ENCODE peak calls at places on chromosomes 1 and 21, in nine cellular contexts. J, U, B, O, H, S, C, T and I are unnamed samples.
A peak's percentile ranks its signal among the peaks of the same experiment; 100 is the strongest.

GRCh38 chr1:31416101-31416736 is 3.2 kb downstream of the SERINC2 start:
- DNase-seq in J (no peak), U (peak; percentile 84), B (no peak), O (no peak), H (no peak), S (no peak), C (no peak), T (peak; percentile 87), I (no peak)

GRCh38 chr21:40208960-40209359 is 341.7 kb downstream of the PCP4 start:
- DNase-seq in J (no peak), U (no peak), B (no peak), O (no peak), H (no peak), S (no peak), C (peak; percentile 71), T (no peak), I (no peak)

GRCh38 chr1:213060836-213061235 is 9.8 kb downstream of the RPS6KC1 start:
- DNase-seq in J (no peak), U (no peak), B (no peak), O (no peak), H (no peak), S (no peak), C (no peak), T (no peak), I (no peak)

GRCh38 chr1:231629132-231629531 is 2.5 kb downstream of the DISC1 start:
- DNase-seq in J (no peak), U (no peak), B (peak; percentile 55), O (no peak), H (no peak), S (no peak), C (no peak), T (no peak), I (no peak)

GRCh38 chr1:201639391-201639790 is 100.5 kb downstream of the NAV1 start:
- DNase-seq in J (no peak), U (no peak), B (no peak), O (no peak), H (no peak), S (no peak), C (no peak), T (no peak), I (no peak)

GRCh38 chr1:6080469-6080868 is 34.8 kb downstream of the KCNAB2 start:
- DNase-seq in J (no peak), U (no peak), B (peak; percentile 11), O (peak; percentile 19), H (no peak), S (peak; percentile 72), C (no peak), T (no peak), I (no peak)

GRCh38 chr1:87144546-87144945 is 184.1 kb upstream of the LMO4 start:
- DNase-seq in J (no peak), U (no peak), B (no peak), O (no peak), H (no peak), S (no peak), C (no peak), T (no peak), I (no peak)

GRCh38 chr1:170967042-170967910 is 31.9 kb downstream of the MROH9 start:
- DNase-seq in J (peak; percentile 5), U (no peak), B (peak; percentile 79), O (peak; percentile 2), H (no peak), S (peak; percentile 51), C (no peak), T (no peak), I (no peak)

GRCh38 chr1:207848234-207848633 is 62.7 kb downstream of the CD34 start:
- DNase-seq in J (no peak), U (no peak), B (peak; percentile 85), O (no peak), H (no peak), S (no peak), C (no peak), T (peak; percentile 78), I (no peak)

GRCh38 chr1:204358145-204358544 is 1.6 kb downstream of the PLEKHA6 start:
- DNase-seq in J (no peak), U (no peak), B (no peak), O (peak; percentile 74), H (no peak), S (no peak), C (no peak), T (no peak), I (no peak)